ENCODE peak calls at places on chromosome 21, in four cellular contexts. A is heart left ventricle, W is GM04503, F is kidney epithelial cell. N is an unnamed sample.
A peak's percentile ranks its signal among the peaks of the same experiment; 100 is the strongest.

GRCh38 chr21:42225571-42226155 is 6.7 kb downstream of the ABCG1 start:
- DNase-seq in A (no peak), W (no peak), F (no peak), N (no peak)

GRCh38 chr21:41442496-41443186 is 16.6 kb downstream of the MX1 start:
- DNase-seq in A (no peak), W (no peak), F (no peak), N (no peak)

GRCh38 chr21:45809421-45809820 is 165.9 kb downstream of the PCBP3 start:
- DNase-seq in A (no peak), W (no peak), F (no peak), N (no peak)

GRCh38 chr21:29715089-29715488 is 224.7 kb downstream of the GRIK1 start:
- DNase-seq in A (no peak), W (no peak), F (no peak), N (no peak)

GRCh38 chr21:28875078-28875477 is 117.6 kb downstream of the LTN1 start:
- DNase-seq in A (no peak), W (no peak), F (no peak), N (no peak)

GRCh38 chr21:25573409-25574206 is 33.7 kb downstream of the MRPL39 start:
- DNase-seq in A (no peak), W (peak; percentile 46), F (peak; percentile 96), N (peak; percentile 70)

GRCh38 chr21:32593690-32594089 is 8.4 kb upstream of the TCP10L start:
- DNase-seq in A (no peak), W (no peak), F (no peak), N (no peak)

GRCh38 chr21:38679531-38679930 is 126.2 kb upstream of the ETS2 start:
- DNase-seq in A (no peak), W (peak; percentile 27), F (peak; percentile 25), N (no peak)

GRCh38 chr21:45508607-45509565 is 33.4 kb downstream of the SLC19A1 start:
- DNase-seq in A (no peak), W (no peak), F (no peak), N (no peak)

GRCh38 chr21:34836103-34836932 is 167.5 kb downstream of the CLIC6 start:
- DNase-seq in A (peak; percentile 22), W (peak; percentile 97), F (peak; percentile 96), N (peak; percentile 40)

GRCh38 chr21:19489930-19490329 is 1086.3 kb upstream of the TMPRSS15 start:
- DNase-seq in A (no peak), W (no peak), F (no peak), N (no peak)

GRCh38 chr21:45403133-45403824 is 1.7 kb upstream of the COL18A1 start:
- DNase-seq in A (no peak), W (no peak), F (no peak), N (no peak)

GRCh38 chr21:28152729-28153128 is 839.9 kb downstream of the LTN1 start:
- DNase-seq in A (no peak), W (no peak), F (no peak), N (no peak)

GRCh38 chr21:46646541-46647154 is 11.2 kb downstream of the PRMT2 start:
- DNase-seq in A (no peak), W (no peak), F (no peak), N (no peak)

GRCh38 chr21:25626752-25627151 is 12.3 kb upstream of the JAM2 start:
- DNase-seq in A (peak; percentile 52), W (no peak), F (no peak), N (no peak)

GRCh38 chr21:41816583-41817165 is 49.8 kb upstream of the RIPK4 start:
- DNase-seq in A (peak; percentile 51), W (no peak), F (peak; percentile 7), N (peak; percentile 61)

GRCh38 chr21:41726970-41727783 is 39.7 kb downstream of the RIPK4 start:
- DNase-seq in A (peak; percentile 51), W (peak; percentile 47), F (no peak), N (no peak)

GRCh38 chr21:18812308-18812707 is 408.7 kb upstream of the TMPRSS15 start:
- DNase-seq in A (no peak), W (no peak), F (no peak), N (no peak)

GRCh38 chr21:32403201-32403701 is 9.3 kb upstream of the EVA1C start:
- DNase-seq in A (peak; percentile 74), W (no peak), F (no peak), N (peak; percentile 66)

GRCh38 chr21:40768056-40768455 is 78.9 kb downstream of the DSCAM start:
- DNase-seq in A (no peak), W (no peak), F (no peak), N (no peak)

GRCh38 chr21:45284456-45284741 is 3.3 kb downstream of the POFUT2 start:
- DNase-seq in A (no peak), W (no peak), F (no peak), N (no peak)

GRCh38 chr21:34336756-34337391 is 26.9 kb upstream of the KCNE2 start:
- DNase-seq in A (no peak), W (peak; percentile 61), F (no peak), N (no peak)

GRCh38 chr21:42459583-42460215 is 36.3 kb downstream of the RSPH1 start:
- DNase-seq in A (no peak), W (no peak), F (no peak), N (no peak)

GRCh38 chr21:37232274-37233018 is 34.7 kb downstream of the VPS26C start:
- DNase-seq in A (no peak), W (no peak), F (no peak), N (no peak)

GRCh38 chr21:46189213-46189958 is 5.1 kb upstream of the SPATC1L start:
- DNase-seq in A (no peak), W (no peak), F (peak; percentile 23), N (no peak)

GRCh38 chr21:17552410-17552809 is 39.6 kb downstream of the CXADR start:
- DNase-seq in A (no peak), W (no peak), F (no peak), N (no peak)

GRCh38 chr21:37767984-37768383 is 148.3 kb downstream of the KCNJ6 start:
- DNase-seq in A (no peak), W (no peak), F (no peak), N (no peak)

N was measured in activated CD4-positive, alpha-beta T cell treated with anti-CD3 and anti-CD28 coated beads, Interleukin-2, amount 50 U/mL, for 48 hours.